ENCODE peak calls at places on chromosomes 1 and 21, in four cellular contexts. B, L, K and H are unnamed samples.
A peak's percentile ranks its signal among the peaks of the same experiment; 100 is the strongest.

GRCh38 chr1:166740668-166741276 is 98.5 kb upstream of the POGK start:
- DNase-seq in K (no peak), B (no peak), L (no peak), H (no peak)

GRCh38 chr1:23619299-23620188 is 60.2 kb upstream of the ID3 start:
- DNase-seq in B (peak; percentile 63), L (peak; percentile 82), K (no peak), H (no peak)

GRCh38 chr1:247482747-247483146 is 24.8 kb upstream of the OR2B11 start:
- DNase-seq in L (no peak), K (no peak), B (no peak), H (no peak)

GRCh38 chr1:52970149-52970548 is 43.1 kb downstream of the SCP2 start:
- DNase-seq in B (no peak), L (no peak), K (peak; percentile 48), H (peak; percentile 59)

GRCh38 chr1:231421971-231422797 is at the start of gene EGLN1:
- DNase-seq in L (peak; percentile 80), B (peak; percentile 89), K (peak; percentile 88), H (peak; percentile 92)

GRCh38 chr1:29569971-29570634 is 333.8 kb downstream of the PTPRU start:
- DNase-seq in B (no peak), K (peak; percentile 61), L (no peak), H (peak; percentile 43)

GRCh38 chr1:183804382-183804781 is 538 bp upstream of the RGL1 start:
- DNase-seq in L (no peak), K (no peak), B (no peak), H (no peak)

GRCh38 chr1:175174702-175175102 is 17.9 kb downstream of the KIAA0040 start:
- DNase-seq in B (no peak), L (no peak), K (no peak), H (no peak)

GRCh38 chr1:1432566-1432950 is 2.9 kb upstream of the VWA1 start:
- DNase-seq in B (no peak), K (no peak), L (no peak), H (no peak)

GRCh38 chr1:19797827-19798226 is 1.9 kb downstream of the TMCO4 start:
- DNase-seq in K (no peak), L (no peak), B (no peak), H (no peak)

GRCh38 chr1:7335224-7335879 is 435.7 kb upstream of the VAMP3 start:
- DNase-seq in L (no peak), K (peak; percentile 13), B (no peak), H (no peak)

GRCh38 chr1:180953791-180954721 is 41.4 kb downstream of the KIAA1614 start:
- DNase-seq in B (peak; percentile 73), K (peak; percentile 52), L (peak; percentile 53), H (peak; percentile 58)

GRCh38 chr1:156276966-156277381 is 5.7 kb downstream of the SMG5 start:
- DNase-seq in B (no peak), K (peak; percentile 50), L (no peak), H (peak; percentile 67)

GRCh38 chr1:1132928-1133750 is 17.2 kb upstream of the C1orf159 start:
- DNase-seq in L (no peak), K (peak; percentile 75), B (no peak), H (no peak)

GRCh38 chr1:30241681-30242080 is 481.7 kb downstream of the MATN1 start:
- DNase-seq in L (no peak), K (no peak), B (no peak), H (no peak)

GRCh38 chr1:31765041-31765467 is 914 bp upstream of the ADGRB2 start:
- DNase-seq in K (no peak), L (no peak), B (no peak), H (peak; percentile 39)

GRCh38 chr1:1080951-1081310 is 6.8 kb upstream of the RNF223 start:
- DNase-seq in L (no peak), B (no peak), K (no peak), H (no peak)

GRCh38 chr21:25717491-25718139 is 17.1 kb downstream of the ATP5PF start:
- DNase-seq in K (peak; percentile 72), B (no peak), L (no peak), H (peak; percentile 71)

GRCh38 chr1:22662318-22662717 is 9.3 kb downstream of the C1QB start:
- DNase-seq in K (peak; percentile 23), L (no peak), B (no peak), H (no peak)

GRCh38 chr1:64220241-64220640 is 16.8 kb downstream of the UBE2U start:
- DNase-seq in K (peak; percentile 30), L (no peak), B (no peak), H (peak; percentile 20)